ENCODE peak calls at places on chromosome 1, in seven cellular contexts. One of them, this sample, is unnamed.

GRCh38 chr1:111906111-111906510 is 83.4 kb downstream of the KCND3 start:
- DNase-seq in ovary: no peak
- DNase-seq in HepG2: no peak
- DNase-seq in SK-N-SH: no peak
- DNase-seq in A549: no peak
- DNase-seq in stomach: no peak
- DNase-seq in transverse colon: no peak
- DNase-seq in this sample: no peak

GRCh38 chr1:187067160-187067559 is 238.4 kb downstream of the PLA2G4A start:
- DNase-seq in HepG2: no peak
- DNase-seq in SK-N-SH: peak; percentile 31
- DNase-seq in A549: no peak
- DNase-seq in ovary: no peak
- DNase-seq in stomach: peak; percentile 40
- DNase-seq in transverse colon: no peak
- DNase-seq in this sample: no peak

GRCh38 chr1:115423776-115424175 is 85.7 kb upstream of the NGF start:
- DNase-seq in HepG2: no peak
- DNase-seq in A549: no peak
- DNase-seq in SK-N-SH: no peak
- DNase-seq in transverse colon: no peak
- DNase-seq in stomach: no peak
- DNase-seq in ovary: no peak
- DNase-seq in this sample: no peak

GRCh38 chr1:208190784-208191183 is 53.4 kb downstream of the PLXNA2 start:
- DNase-seq in SK-N-SH: no peak
- DNase-seq in HepG2: no peak
- DNase-seq in ovary: no peak
- DNase-seq in stomach: no peak
- DNase-seq in transverse colon: no peak
- DNase-seq in A549: no peak
- DNase-seq in this sample: no peak

GRCh38 chr1:230321341-230321740 is 104.8 kb downstream of the PGBD5 start:
- DNase-seq in stomach: no peak
- DNase-seq in HepG2: no peak
- DNase-seq in SK-N-SH: no peak
- DNase-seq in ovary: no peak
- DNase-seq in transverse colon: no peak
- DNase-seq in A549: no peak
- DNase-seq in this sample: no peak

GRCh38 chr1:61083799-61084385 is 1.5 kb downstream of the NFIA start:
- DNase-seq in stomach: no peak
- DNase-seq in A549: no peak
- DNase-seq in transverse colon: no peak
- DNase-seq in HepG2: no peak
- DNase-seq in SK-N-SH: no peak
- DNase-seq in ovary: no peak
- DNase-seq in this sample: no peak

GRCh38 chr1:114620419-114620818 is 39.0 kb upstream of the BCAS2 start:
- DNase-seq in A549: no peak
- DNase-seq in HepG2: no peak
- DNase-seq in transverse colon: no peak
- DNase-seq in ovary: no peak
- DNase-seq in SK-N-SH: no peak
- DNase-seq in stomach: no peak
- DNase-seq in this sample: no peak

GRCh38 chr1:230807551-230808267 is 60.5 kb downstream of the CAPN9 start:
- DNase-seq in ovary: no peak
- DNase-seq in A549: no peak
- DNase-seq in stomach: no peak
- DNase-seq in SK-N-SH: no peak
- DNase-seq in transverse colon: no peak
- DNase-seq in HepG2: no peak
- DNase-seq in this sample: no peak

GRCh38 chr1:11561740-11562139 is 82.8 kb downstream of the DISP3 start:
- DNase-seq in HepG2: no peak
- DNase-seq in transverse colon: no peak
- DNase-seq in ovary: no peak
- DNase-seq in SK-N-SH: no peak
- DNase-seq in A549: no peak
- DNase-seq in stomach: no peak
- DNase-seq in this sample: no peak

GRCh38 chr1:204738506-204738905 is 53.0 kb upstream of the LRRN2 start:
- DNase-seq in ovary: no peak
- DNase-seq in stomach: no peak
- DNase-seq in A549: no peak
- DNase-seq in transverse colon: no peak
- DNase-seq in HepG2: no peak
- DNase-seq in SK-N-SH: no peak
- DNase-seq in this sample: no peak

GRCh38 chr1:246139745-246140182 is 367.3 kb downstream of the SMYD3 start:
- DNase-seq in transverse colon: no peak
- DNase-seq in ovary: no peak
- DNase-seq in SK-N-SH: no peak
- DNase-seq in stomach: no peak
- DNase-seq in A549: peak; percentile 55
- DNase-seq in HepG2: peak; percentile 33
- DNase-seq in this sample: no peak

GRCh38 chr1:17531682-17532487 is 7.6 kb upstream of the ARHGEF10L start:
- DNase-seq in transverse colon: peak; percentile 85
- DNase-seq in stomach: peak; percentile 62
- DNase-seq in A549: no peak
- DNase-seq in HepG2: no peak
- DNase-seq in SK-N-SH: no peak
- DNase-seq in ovary: peak; percentile 35
- DNase-seq in this sample: peak; percentile 47

GRCh38 chr1:73674945-73675561 is 522.9 kb downstream of the LRRIQ3 start:
- DNase-seq in HepG2: no peak
- DNase-seq in A549: no peak
- DNase-seq in SK-N-SH: peak; percentile 14
- DNase-seq in stomach: no peak
- DNase-seq in transverse colon: no peak
- DNase-seq in ovary: no peak
- DNase-seq in this sample: no peak

GRCh38 chr1:169521226-169521625 is 35.5 kb upstream of the SLC19A2 start:
- DNase-seq in stomach: no peak
- DNase-seq in transverse colon: peak; percentile 62
- DNase-seq in SK-N-SH: no peak
- DNase-seq in ovary: no peak
- DNase-seq in HepG2: no peak
- DNase-seq in A549: no peak
- DNase-seq in this sample: no peak

GRCh38 chr1:96313216-96313615 is 408.4 kb upstream of the PTBP2 start:
- DNase-seq in stomach: no peak
- DNase-seq in A549: no peak
- DNase-seq in ovary: no peak
- DNase-seq in HepG2: no peak
- DNase-seq in transverse colon: no peak
- DNase-seq in SK-N-SH: no peak
- DNase-seq in this sample: no peak

GRCh38 chr1:22234631-22235030 is 91.7 kb upstream of the WNT4 start:
- DNase-seq in SK-N-SH: no peak
- DNase-seq in HepG2: no peak
- DNase-seq in transverse colon: no peak
- DNase-seq in ovary: no peak
- DNase-seq in stomach: no peak
- DNase-seq in A549: no peak
- DNase-seq in this sample: no peak

GRCh38 chr1:236016083-236016482 is 48.8 kb downstream of the NID1 start:
- DNase-seq in stomach: no peak
- DNase-seq in transverse colon: peak; percentile 53
- DNase-seq in A549: no peak
- DNase-seq in SK-N-SH: no peak
- DNase-seq in HepG2: no peak
- DNase-seq in ovary: peak; percentile 85
- DNase-seq in this sample: peak; percentile 94

GRCh38 chr1:160094291-160094625 is 4.2 kb downstream of the IGSF8 start:
- DNase-seq in HepG2: no peak
- DNase-seq in ovary: no peak
- DNase-seq in transverse colon: no peak
- DNase-seq in A549: no peak
- DNase-seq in SK-N-SH: no peak
- DNase-seq in stomach: no peak
- DNase-seq in this sample: no peak

GRCh38 chr1:44515416-44515815 is 110.4 kb downstream of the RNF220 start:
- DNase-seq in HepG2: no peak
- DNase-seq in transverse colon: no peak
- DNase-seq in stomach: no peak
- DNase-seq in SK-N-SH: no peak
- DNase-seq in A549: peak; percentile 15
- DNase-seq in ovary: no peak
- DNase-seq in this sample: no peak

GRCh38 chr1:156226782-156227181 is 14.0 kb downstream of the PMF1 start:
- DNase-seq in transverse colon: no peak
- DNase-seq in ovary: no peak
- DNase-seq in SK-N-SH: no peak
- DNase-seq in HepG2: no peak
- DNase-seq in A549: no peak
- DNase-seq in stomach: no peak
- DNase-seq in this sample: no peak

GRCh38 chr1:156225677-156226014 is 12.8 kb downstream of the PMF1 start:
- DNase-seq in SK-N-SH: no peak
- DNase-seq in ovary: no peak
- DNase-seq in stomach: no peak
- DNase-seq in A549: no peak
- DNase-seq in transverse colon: no peak
- DNase-seq in HepG2: no peak
- DNase-seq in this sample: no peak

GRCh38 chr1:156228501-156228900 is 13.5 kb upstream of the BGLAP start:
- DNase-seq in HepG2: no peak
- DNase-seq in ovary: no peak
- DNase-seq in SK-N-SH: no peak
- DNase-seq in stomach: no peak
- DNase-seq in A549: no peak
- DNase-seq in transverse colon: no peak
- DNase-seq in this sample: no peak

GRCh38 chr1:156230102-156230501 is 11.9 kb upstream of the BGLAP start:
- DNase-seq in SK-N-SH: no peak
- DNase-seq in transverse colon: no peak
- DNase-seq in ovary: no peak
- DNase-seq in HepG2: no peak
- DNase-seq in A549: no peak
- DNase-seq in stomach: no peak
- DNase-seq in this sample: no peak

DNA sequence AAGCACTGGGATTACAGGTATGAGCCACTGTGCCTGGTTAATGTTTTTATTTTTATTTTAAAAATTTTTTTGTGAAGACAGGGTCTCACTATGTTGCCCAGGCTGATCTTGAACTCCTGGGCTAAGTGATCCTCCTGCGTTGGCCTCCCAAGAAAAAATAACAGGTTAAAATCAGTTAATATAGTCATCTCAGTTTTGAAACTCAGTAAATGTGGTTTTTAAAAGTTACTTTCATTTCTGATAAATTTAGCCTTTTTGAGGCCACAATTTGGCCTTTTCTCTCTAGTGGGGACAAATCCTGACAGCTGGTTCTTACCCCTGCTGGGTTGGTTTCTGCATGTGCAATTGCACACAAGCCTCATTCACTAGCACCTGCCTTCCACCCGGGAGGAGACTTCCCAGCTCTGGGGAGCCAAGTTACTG is 13.3 kb downstream of the PMF1 start:
- DNase-seq in stomach: no peak
- DNase-seq in transverse colon: no peak
- DNase-seq in SK-N-SH: no peak
- DNase-seq in HepG2: no peak
- DNase-seq in A549: no peak
- DNase-seq in ovary: no peak
- DNase-seq in this sample: no peak
- H3K4me1 ChIP-seq in stomach: no peaks in the 10 kb centered on the region
- H3K4me1 ChIP-seq in transverse colon: peaks cover 6% of the 10 kb centered on the region
- H3K4me1 ChIP-seq in SK-N-SH: no peaks in the 10 kb centered on the region
- H3K4me1 ChIP-seq in HepG2: peaks cover 17% of the 10 kb centered on the region
- H3K4me1 ChIP-seq in A549: peaks cover 14% of the 10 kb centered on the region
- H3K4me1 ChIP-seq in ovary: no peaks in the 10 kb centered on the region
- H3K4me1 ChIP-seq in this sample: peaks cover 6% of the 10 kb centered on the region

GRCh38 chr1:227824204-227824603 is 8.7 kb downstream of the PRSS38 start:
- DNase-seq in ovary: no peak
- DNase-seq in SK-N-SH: no peak
- DNase-seq in A549: no peak
- DNase-seq in transverse colon: no peak
- DNase-seq in HepG2: no peak
- DNase-seq in stomach: no peak
- DNase-seq in this sample: no peak

GRCh38 chr1:227823537-227823936 is 8.1 kb downstream of the PRSS38 start:
- DNase-seq in HepG2: no peak
- DNase-seq in ovary: no peak
- DNase-seq in SK-N-SH: no peak
- DNase-seq in stomach: no peak
- DNase-seq in transverse colon: no peak
- DNase-seq in A549: no peak
- DNase-seq in this sample: no peak

GRCh38 chr1:227828773-227829172 is 13.3 kb downstream of the PRSS38 start:
- DNase-seq in stomach: no peak
- DNase-seq in transverse colon: no peak
- DNase-seq in A549: no peak
- DNase-seq in SK-N-SH: no peak
- DNase-seq in ovary: no peak
- DNase-seq in HepG2: no peak
- DNase-seq in this sample: no peak
- TF ChIP-seq EP300 in stomach: no peak
- TF ChIP-seq EP300 in transverse colon: no peak
- TF ChIP-seq EP300 in A549: no peak
- TF ChIP-seq EP300 in SK-N-SH: no peak
- TF ChIP-seq EP300 in ovary: no peak
- TF ChIP-seq EP300 in HepG2: no peak
- TF ChIP-seq EP300 in this sample: no peak

DNA sequence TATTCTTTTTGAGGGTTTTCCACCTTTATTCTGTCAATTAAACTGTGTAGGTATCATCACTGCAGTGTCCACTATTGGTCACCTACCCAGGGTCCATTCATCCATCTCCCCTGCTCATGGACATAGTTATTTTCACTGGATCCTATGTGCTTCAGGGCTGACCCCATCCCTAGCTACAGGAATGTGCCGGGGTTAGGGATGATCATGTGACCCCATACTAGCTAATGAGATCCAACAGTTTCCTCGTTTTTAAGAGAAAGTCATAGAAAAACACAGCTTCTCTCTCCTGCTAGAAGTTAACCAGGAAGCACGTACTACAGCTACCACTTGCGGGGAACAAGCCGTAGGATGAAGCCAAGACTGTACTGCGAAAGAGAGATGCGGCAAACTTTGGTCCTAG is 19.6 kb downstream of the PTGER3 start:
- DNase-seq in HepG2: no peak
- DNase-seq in transverse colon: no peak
- DNase-seq in ovary: no peak
- DNase-seq in A549: no peak
- DNase-seq in stomach: no peak
- DNase-seq in SK-N-SH: no peak
- DNase-seq in this sample: no peak
- H3K4me1 ChIP-seq in HepG2: no peaks in the 10 kb centered on the region
- H3K4me1 ChIP-seq in transverse colon: no peaks in the 10 kb centered on the region
- H3K4me1 ChIP-seq in ovary: no peaks in the 10 kb centered on the region
- H3K4me1 ChIP-seq in A549: no peaks in the 10 kb centered on the region
- H3K4me1 ChIP-seq in stomach: no peaks in the 10 kb centered on the region
- H3K4me1 ChIP-seq in SK-N-SH: peaks cover 22% of the 10 kb centered on the region
- H3K4me1 ChIP-seq in this sample: no peaks in the 10 kb centered on the region

DNA sequence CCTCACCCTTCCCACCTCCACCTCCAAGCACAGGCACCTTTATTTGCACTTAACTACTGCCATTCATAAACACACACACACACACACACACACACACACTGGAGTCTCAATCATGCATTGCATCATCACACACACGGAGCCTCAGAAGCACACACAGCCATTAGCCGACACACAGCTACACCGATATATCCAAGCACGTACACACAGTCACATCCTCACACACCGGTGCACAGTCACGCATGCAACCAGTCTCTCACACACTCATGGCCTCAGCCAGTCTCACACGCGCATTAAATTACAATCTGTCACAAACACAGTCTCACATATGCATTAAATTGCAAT is 45.8 kb upstream of the FOXO6 start:
- DNase-seq in A549: no peak
- DNase-seq in transverse colon: no peak
- DNase-seq in stomach: no peak
- DNase-seq in SK-N-SH: no peak
- DNase-seq in HepG2: no peak
- DNase-seq in ovary: no peak
- DNase-seq in this sample: no peak
- TF ChIP-seq EP300 in A549: no peak
- TF ChIP-seq EP300 in transverse colon: no peak
- TF ChIP-seq EP300 in stomach: no peak
- TF ChIP-seq EP300 in SK-N-SH: no peak
- TF ChIP-seq EP300 in HepG2: no peak
- TF ChIP-seq EP300 in ovary: no peak
- TF ChIP-seq EP300 in this sample: no peak